ENCODE peak calls at places on chromosomes 1 and 21, in nine cellular contexts. One of them, this sample, is unnamed. For H3K36me3, the result is how much of the 10 kb centered on the place peaks cover.

GRCh38 chr1:54927475-54928240 is 40.7 kb upstream of the DHCR24 start:
- DNase-seq in GM23338: no peak
- DNase-seq in pancreas: no peak
- DNase-seq in lower lobe of right lung: no peak
- DNase-seq in PC-9: no peak
- DNase-seq in lung: no peak
- DNase-seq in mammary epithelial cell: peak
- DNase-seq in fibroblast of lung: peak
- DNase-seq in HCT116: no peak
- DNase-seq in this sample: no peak

GRCh38 chr1:63575340-63575826 is 17.8 kb upstream of the PGM1 start:
- DNase-seq in GM23338: peak
- DNase-seq in pancreas: no peak
- DNase-seq in lower lobe of right lung: no peak
- DNase-seq in PC-9: peak
- DNase-seq in lung: no peak
- DNase-seq in mammary epithelial cell: peak
- DNase-seq in fibroblast of lung: no peak
- DNase-seq in HCT116: peak
- DNase-seq in this sample: no peak

GRCh38 chr1:236502972-236503639 is 20.7 kb upstream of the LGALS8 start:
- DNase-seq in GM23338: peak
- DNase-seq in pancreas: peak
- DNase-seq in lower lobe of right lung: peak
- DNase-seq in PC-9: peak
- DNase-seq in lung: peak
- DNase-seq in mammary epithelial cell: peak
- DNase-seq in fibroblast of lung: peak
- DNase-seq in HCT116: peak
- DNase-seq in this sample: peak

GRCh38 chr1:229323885-229324553 is 18.8 kb downstream of the CCSAP start:
- DNase-seq in GM23338: no peak
- DNase-seq in pancreas: no peak
- DNase-seq in lower lobe of right lung: no peak
- DNase-seq in PC-9: no peak
- DNase-seq in lung: no peak
- DNase-seq in mammary epithelial cell: no peak
- DNase-seq in fibroblast of lung: no peak
- DNase-seq in HCT116: no peak
- DNase-seq in this sample: no peak

GRCh38 chr21:41802684-41803083 is 35.8 kb upstream of the RIPK4 start:
- DNase-seq in GM23338: no peak
- DNase-seq in pancreas: no peak
- DNase-seq in lower lobe of right lung: no peak
- DNase-seq in PC-9: no peak
- DNase-seq in lung: no peak
- DNase-seq in mammary epithelial cell: peak
- DNase-seq in fibroblast of lung: peak
- DNase-seq in HCT116: no peak
- DNase-seq in this sample: no peak

GRCh38 chr1:56584910-56585528 is 5.7 kb upstream of the PLPP3 start:
- DNase-seq in GM23338: peak
- DNase-seq in pancreas: no peak
- DNase-seq in lower lobe of right lung: no peak
- DNase-seq in PC-9: peak
- DNase-seq in lung: no peak
- DNase-seq in mammary epithelial cell: peak
- DNase-seq in fibroblast of lung: peak
- DNase-seq in HCT116: peak
- DNase-seq in this sample: no peak

GRCh38 chr1:209849388-209849787 is 21.6 kb downstream of the UTP25 start:
- DNase-seq in GM23338: no peak
- DNase-seq in pancreas: no peak
- DNase-seq in lower lobe of right lung: no peak
- DNase-seq in PC-9: no peak
- DNase-seq in lung: no peak
- DNase-seq in mammary epithelial cell: no peak
- DNase-seq in fibroblast of lung: no peak
- DNase-seq in HCT116: no peak
- DNase-seq in this sample: no peak

GRCh38 chr1:54311506-54311905 is 94.7 kb downstream of the SSBP3 start:
- DNase-seq in GM23338: no peak
- DNase-seq in pancreas: no peak
- DNase-seq in lower lobe of right lung: no peak
- DNase-seq in PC-9: no peak
- DNase-seq in lung: no peak
- DNase-seq in mammary epithelial cell: no peak
- DNase-seq in fibroblast of lung: no peak
- DNase-seq in HCT116: no peak
- DNase-seq in this sample: no peak

GRCh38 chr1:13965770-13966398 is 265.9 kb downstream of the PRDM2 start:
- DNase-seq in GM23338: peak
- DNase-seq in pancreas: peak
- DNase-seq in lower lobe of right lung: no peak
- DNase-seq in PC-9: no peak
- DNase-seq in lung: peak
- DNase-seq in mammary epithelial cell: peak
- DNase-seq in fibroblast of lung: peak
- DNase-seq in HCT116: peak
- DNase-seq in this sample: no peak

GRCh38 chr1:110494522-110495406 is 24.2 kb downstream of the KCNA10 start:
- DNase-seq in GM23338: peak
- DNase-seq in pancreas: no peak
- DNase-seq in lower lobe of right lung: no peak
- DNase-seq in PC-9: no peak
- DNase-seq in lung: no peak
- DNase-seq in mammary epithelial cell: no peak
- DNase-seq in fibroblast of lung: no peak
- DNase-seq in HCT116: no peak
- DNase-seq in this sample: no peak

GRCh38 chr1:203153989-203154821 is 21.4 kb downstream of the MYBPH start:
- DNase-seq in GM23338: no peak
- DNase-seq in pancreas: no peak
- DNase-seq in lower lobe of right lung: no peak
- DNase-seq in PC-9: peak
- DNase-seq in lung: no peak
- DNase-seq in mammary epithelial cell: peak
- DNase-seq in fibroblast of lung: peak
- DNase-seq in HCT116: no peak
- DNase-seq in this sample: no peak

GRCh38 chr21:39576518-39577128 is 36.1 kb upstream of the B3GALT5 start:
- DNase-seq in GM23338: peak
- DNase-seq in pancreas: no peak
- DNase-seq in lower lobe of right lung: no peak
- DNase-seq in PC-9: no peak
- DNase-seq in lung: no peak
- DNase-seq in mammary epithelial cell: no peak
- DNase-seq in fibroblast of lung: no peak
- DNase-seq in HCT116: no peak
- DNase-seq in this sample: no peak

GRCh38 chr21:38721983-38722382 is 83.7 kb upstream of the ETS2 start:
- DNase-seq in GM23338: no peak
- DNase-seq in pancreas: no peak
- DNase-seq in lower lobe of right lung: no peak
- DNase-seq in PC-9: no peak
- DNase-seq in lung: no peak
- DNase-seq in mammary epithelial cell: no peak
- DNase-seq in fibroblast of lung: peak
- DNase-seq in HCT116: no peak
- DNase-seq in this sample: no peak

GRCh38 chr1:200302893-200303250 is 107.0 kb downstream of the ZNF281 start:
- DNase-seq in GM23338: peak
- DNase-seq in pancreas: peak
- DNase-seq in lower lobe of right lung: peak
- DNase-seq in PC-9: no peak
- DNase-seq in lung: no peak
- DNase-seq in mammary epithelial cell: no peak
- DNase-seq in fibroblast of lung: peak
- DNase-seq in HCT116: no peak
- DNase-seq in this sample: no peak

GRCh38 chr1:24707659-24708058 is 37.6 kb upstream of the CLIC4 start:
- DNase-seq in GM23338: no peak
- DNase-seq in pancreas: no peak
- DNase-seq in lower lobe of right lung: no peak
- DNase-seq in PC-9: no peak
- DNase-seq in lung: no peak
- DNase-seq in mammary epithelial cell: peak
- DNase-seq in fibroblast of lung: peak
- DNase-seq in HCT116: peak
- DNase-seq in this sample: no peak

GRCh38 chr1:32470991-32471694 is 6.3 kb downstream of the ZBTB8B start:
- DNase-seq in GM23338: peak
- DNase-seq in pancreas: peak
- DNase-seq in lower lobe of right lung: no peak
- DNase-seq in PC-9: no peak
- DNase-seq in lung: no peak
- DNase-seq in mammary epithelial cell: no peak
- DNase-seq in fibroblast of lung: no peak
- DNase-seq in HCT116: no peak
- DNase-seq in this sample: peak

GRCh38 chr1:183461350-183461749 is 10.9 kb upstream of the SMG7 start:
- DNase-seq in GM23338: peak
- DNase-seq in pancreas: no peak
- DNase-seq in lower lobe of right lung: no peak
- DNase-seq in PC-9: peak
- DNase-seq in lung: peak
- DNase-seq in mammary epithelial cell: peak
- DNase-seq in fibroblast of lung: no peak
- DNase-seq in HCT116: no peak
- DNase-seq in this sample: no peak

GRCh38 chr1:234585333-234586055 is 24.5 kb downstream of the IRF2BP2 start:
- DNase-seq in GM23338: no peak
- DNase-seq in pancreas: no peak
- DNase-seq in lower lobe of right lung: no peak
- DNase-seq in PC-9: no peak
- DNase-seq in lung: no peak
- DNase-seq in mammary epithelial cell: no peak
- DNase-seq in fibroblast of lung: peak
- DNase-seq in HCT116: no peak
- DNase-seq in this sample: no peak

GRCh38 chr21:28294046-28294445 is 698.6 kb downstream of the LTN1 start:
- DNase-seq in GM23338: no peak
- DNase-seq in pancreas: no peak
- DNase-seq in lower lobe of right lung: no peak
- DNase-seq in PC-9: no peak
- DNase-seq in lung: no peak
- DNase-seq in mammary epithelial cell: peak
- DNase-seq in fibroblast of lung: peak
- DNase-seq in HCT116: no peak
- DNase-seq in this sample: no peak

GRCh38 chr21:19120591-19120990 is 717.0 kb upstream of the TMPRSS15 start:
- DNase-seq in GM23338: peak
- DNase-seq in pancreas: no peak
- DNase-seq in lower lobe of right lung: no peak
- DNase-seq in PC-9: no peak
- DNase-seq in lung: no peak
- DNase-seq in mammary epithelial cell: no peak
- DNase-seq in fibroblast of lung: no peak
- DNase-seq in HCT116: no peak
- DNase-seq in this sample: no peak
- H3K4me3 ChIP-seq in GM23338: peak
- H3K4me3 ChIP-seq in pancreas: no peak
- H3K4me3 ChIP-seq in lower lobe of right lung: no peak
- H3K4me3 ChIP-seq in PC-9: no peak
- H3K4me3 ChIP-seq in lung: no peak
- H3K4me3 ChIP-seq in mammary epithelial cell: no peak
- H3K4me3 ChIP-seq in fibroblast of lung: no peak
- H3K4me3 ChIP-seq in HCT116: no peak
- H3K4me3 ChIP-seq in this sample: no peak

DNA sequence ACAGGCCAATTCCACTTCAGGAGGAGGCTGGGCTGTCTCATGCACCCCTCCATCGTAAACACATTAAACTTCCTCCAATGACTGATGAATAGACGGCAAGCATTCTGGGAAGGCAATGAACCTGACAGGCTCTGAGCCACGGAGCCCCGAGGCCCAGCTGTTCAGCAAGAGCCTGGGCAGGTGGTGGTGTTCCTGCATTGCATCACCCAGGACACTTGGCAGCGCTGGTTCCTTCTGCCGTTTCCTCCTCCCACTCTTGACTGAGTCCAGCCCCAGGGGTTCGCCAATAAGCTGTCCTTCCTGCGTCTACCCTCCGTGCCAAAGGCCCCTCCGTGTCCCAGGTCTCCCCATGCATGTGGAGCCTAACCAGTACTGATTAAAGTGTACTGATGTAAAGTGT is 109.8 kb downstream of the JAK1 start:
- DNase-seq in GM23338: no peak
- DNase-seq in pancreas: peak
- DNase-seq in lower lobe of right lung: peak
- DNase-seq in PC-9: no peak
- DNase-seq in lung: peak
- DNase-seq in mammary epithelial cell: peak
- DNase-seq in fibroblast of lung: no peak
- DNase-seq in HCT116: no peak
- DNase-seq in this sample: no peak
- H3K36me3 ChIP-seq in GM23338: under half
- H3K36me3 ChIP-seq in pancreas: under half
- H3K36me3 ChIP-seq in lower lobe of right lung: half or more
- H3K36me3 ChIP-seq in PC-9: under half
- H3K36me3 ChIP-seq in lung: half or more
- H3K36me3 ChIP-seq in mammary epithelial cell: under half
- H3K36me3 ChIP-seq in fibroblast of lung: under half
- H3K36me3 ChIP-seq in HCT116: under half
- H3K36me3 ChIP-seq in this sample: under half

GRCh38 chr1:29121516-29121937 is 2.2 kb downstream of the TMEM200B start:
- DNase-seq in GM23338: peak
- DNase-seq in pancreas: no peak
- DNase-seq in lower lobe of right lung: no peak
- DNase-seq in PC-9: no peak
- DNase-seq in lung: no peak
- DNase-seq in mammary epithelial cell: no peak
- DNase-seq in fibroblast of lung: no peak
- DNase-seq in HCT116: no peak
- DNase-seq in this sample: no peak
- TF ChIP-seq CTCF in GM23338: no peak
- TF ChIP-seq CTCF in pancreas: no peak
- TF ChIP-seq CTCF in lower lobe of right lung: peak
- TF ChIP-seq CTCF in PC-9: no peak
- TF ChIP-seq CTCF in lung: no peak
- TF ChIP-seq CTCF in mammary epithelial cell: no peak
- TF ChIP-seq CTCF in fibroblast of lung: no peak
- TF ChIP-seq CTCF in HCT116: no peak
- TF ChIP-seq CTCF in this sample: no peak

DNA sequence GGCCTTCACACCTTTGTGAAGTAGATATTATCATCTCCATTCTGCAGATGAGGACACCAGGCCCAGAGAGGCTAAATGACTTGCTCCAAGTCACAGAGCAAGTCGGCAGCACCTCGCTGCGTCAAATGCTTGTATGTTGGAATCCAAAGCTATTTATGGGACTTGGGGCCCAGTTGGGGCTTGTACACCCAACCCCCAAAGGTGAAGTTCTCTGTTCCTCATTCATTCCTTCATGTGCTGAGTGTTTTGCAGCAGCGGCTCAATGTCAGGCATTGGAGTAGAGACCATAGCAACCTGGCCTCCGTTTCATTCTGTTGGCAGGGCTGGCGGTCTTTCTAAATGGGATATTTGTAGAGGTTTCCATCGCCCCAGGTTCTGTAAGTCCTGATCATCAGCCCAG is 113.4 kb upstream of the SLC25A33 start:
- DNase-seq in GM23338: no peak
- DNase-seq in pancreas: no peak
- DNase-seq in lower lobe of right lung: no peak
- DNase-seq in PC-9: no peak
- DNase-seq in lung: no peak
- DNase-seq in mammary epithelial cell: no peak
- DNase-seq in fibroblast of lung: no peak
- DNase-seq in HCT116: no peak
- DNase-seq in this sample: no peak
- H3K4me3 ChIP-seq in GM23338: no peak
- H3K4me3 ChIP-seq in pancreas: no peak
- H3K4me3 ChIP-seq in lower lobe of right lung: no peak
- H3K4me3 ChIP-seq in PC-9: no peak
- H3K4me3 ChIP-seq in lung: no peak
- H3K4me3 ChIP-seq in mammary epithelial cell: no peak
- H3K4me3 ChIP-seq in fibroblast of lung: no peak
- H3K4me3 ChIP-seq in HCT116: no peak
- H3K4me3 ChIP-seq in this sample: no peak

This sample was measured in GM06990.